ENCODE peak calls at places on chromosomes 7 and 10, in four cellular contexts. One of them, this sample, is unnamed.

GRCh38 chr10:80729896-80730295 is 192.2 kb downstream of the SH2D4B start:
- DNase-seq in HepG2: no peak
- DNase-seq in K562: no peak
- DNase-seq in HEK293T: no peak
- DNase-seq in this sample: no peak

GRCh38 chr10:48215148-48215982 is 59.1 kb downstream of the FRMPD2 start:
- DNase-seq in K562: peak
- DNase-seq in HEK293T: peak
- DNase-seq in HepG2: peak
- DNase-seq in this sample: peak

GRCh38 chr10:20991526-20991925 is 94.4 kb upstream of the NEBL start:
- DNase-seq in HEK293T: no peak
- DNase-seq in K562: no peak
- DNase-seq in HepG2: peak
- DNase-seq in this sample: no peak

GRCh38 chr10:30197186-30197585 is 137.8 kb upstream of the JCAD start:
- DNase-seq in HEK293T: no peak
- DNase-seq in K562: no peak
- DNase-seq in HepG2: no peak
- DNase-seq in this sample: no peak

GRCh38 chr7:129438839-129439640 is 4.8 kb downstream of the STRIP2 start:
- DNase-seq in K562: peak
- DNase-seq in HEK293T: no peak
- DNase-seq in HepG2: peak
- DNase-seq in this sample: no peak

GRCh38 chr7:2209961-2210323 is 22.8 kb downstream of the MAD1L1 start:
- DNase-seq in K562: no peak
- DNase-seq in HEK293T: no peak
- DNase-seq in HepG2: no peak
- DNase-seq in this sample: no peak

GRCh38 chr10:93701903-93702277 is 502 bp downstream of the FRA10AC1 start:
- DNase-seq in K562: peak
- DNase-seq in HEK293T: peak
- DNase-seq in HepG2: peak
- DNase-seq in this sample: no peak

GRCh38 chr10:30270247-30270646 is 78.8 kb downstream of the MTPAP start:
- DNase-seq in HEK293T: no peak
- DNase-seq in K562: no peak
- DNase-seq in HepG2: no peak
- DNase-seq in this sample: no peak

GRCh38 chr7:23415198-23415597 is 55.1 kb downstream of the IGF2BP3 start:
- DNase-seq in HEK293T: no peak
- DNase-seq in K562: no peak
- DNase-seq in HepG2: no peak
- DNase-seq in this sample: no peak

GRCh38 chr10:74418285-74418872 is 267.4 kb downstream of the ADK start:
- DNase-seq in K562: no peak
- DNase-seq in HEK293T: peak
- DNase-seq in HepG2: no peak
- DNase-seq in this sample: no peak

GRCh38 chr10:99345350-99345749 is 16.2 kb downstream of the CNNM1 start:
- DNase-seq in K562: no peak
- DNase-seq in HEK293T: no peak
- DNase-seq in HepG2: no peak
- DNase-seq in this sample: no peak

GRCh38 chr7:150727381-150727780 is 9.8 kb upstream of the GIMAP5 start:
- DNase-seq in HepG2: peak
- DNase-seq in K562: no peak
- DNase-seq in HEK293T: no peak
- DNase-seq in this sample: no peak

GRCh38 chr10:132671171-132672154 is 114.5 kb downstream of the NKX6-2 start:
- DNase-seq in HEK293T: no peak
- DNase-seq in K562: peak
- DNase-seq in HepG2: no peak
- DNase-seq in this sample: peak

GRCh38 chr7:129688503-129689222 is 77.1 kb downstream of the NRF1 start:
- DNase-seq in K562: no peak
- DNase-seq in HEK293T: no peak
- DNase-seq in HepG2: no peak
- DNase-seq in this sample: no peak

GRCh38 chr7:81925530-81925929 is 155.7 kb upstream of the HGF start:
- DNase-seq in HepG2: no peak
- DNase-seq in HEK293T: no peak
- DNase-seq in K562: no peak
- DNase-seq in this sample: no peak

GRCh38 chr10:113895018-113895417 is 40.6 kb downstream of the NHLRC2 start:
- DNase-seq in HEK293T: no peak
- DNase-seq in K562: no peak
- DNase-seq in HepG2: no peak
- DNase-seq in this sample: no peak

GRCh38 chr7:115198143-115198542 is 276.2 kb downstream of the MDFIC start:
- DNase-seq in K562: no peak
- DNase-seq in HEK293T: no peak
- DNase-seq in HepG2: no peak
- DNase-seq in this sample: no peak

GRCh38 chr7:128799451-128799850 is 7.7 kb downstream of the CCDC136 start:
- DNase-seq in HEK293T: no peak
- DNase-seq in HepG2: no peak
- DNase-seq in K562: no peak
- DNase-seq in this sample: no peak

GRCh38 chr7:134067164-134067563 is 60.0 kb upstream of the LRGUK start:
- DNase-seq in HEK293T: no peak
- DNase-seq in K562: no peak
- DNase-seq in HepG2: no peak
- DNase-seq in this sample: no peak

GRCh38 chr10:122422266-122422980 is 32.0 kb upstream of the ARMS2 start:
- DNase-seq in K562: no peak
- DNase-seq in HepG2: no peak
- DNase-seq in HEK293T: no peak
- DNase-seq in this sample: no peak

GRCh38 chr7:150393325-150393724 is 14.2 kb downstream of the ZNF775 start:
- DNase-seq in HepG2: no peak
- DNase-seq in HEK293T: no peak
- DNase-seq in K562: no peak
- DNase-seq in this sample: no peak

GRCh38 chr7:131498237-131498885 is 58.1 kb downstream of the PODXL start:
- DNase-seq in K562: no peak
- DNase-seq in HEK293T: no peak
- DNase-seq in HepG2: no peak
- DNase-seq in this sample: no peak

GRCh38 chr10:131771634-131772358 is 129.0 kb upstream of the PPP2R2D start:
- DNase-seq in HEK293T: no peak
- DNase-seq in K562: no peak
- DNase-seq in HepG2: no peak
- DNase-seq in this sample: no peak

GRCh38 chr10:130498042-130498441 is 361.9 kb downstream of the GLRX3 start:
- DNase-seq in HepG2: no peak
- DNase-seq in K562: no peak
- DNase-seq in HEK293T: no peak
- DNase-seq in this sample: no peak

GRCh38 chr10:113552014-113552413 is 839 bp upstream of the HABP2 start:
- DNase-seq in HepG2: no peak
- DNase-seq in HEK293T: no peak
- DNase-seq in K562: no peak
- DNase-seq in this sample: no peak

GRCh38 chr10:44293306-44293778 is 91.6 kb downstream of the CXCL12 start:
- DNase-seq in HepG2: no peak
- DNase-seq in HEK293T: no peak
- DNase-seq in K562: no peak
- DNase-seq in this sample: peak

GRCh38 chr7:141486959-141487358 is 64.3 kb upstream of the AGK start:
- DNase-seq in HEK293T: no peak
- DNase-seq in K562: no peak
- DNase-seq in HepG2: no peak
- DNase-seq in this sample: no peak

GRCh38 chr7:47581442-47581820 is 480 bp downstream of the TNS3 start:
- DNase-seq in HepG2: no peak
- DNase-seq in HEK293T: peak
- DNase-seq in K562: no peak
- DNase-seq in this sample: peak

GRCh38 chr10:3224241-3224640 is 51.7 kb upstream of the PITRM1 start:
- DNase-seq in HepG2: no peak
- DNase-seq in K562: no peak
- DNase-seq in HEK293T: no peak
- DNase-seq in this sample: no peak

GRCh38 chr10:3226960-3227724 is 54.6 kb upstream of the PITRM1 start:
- DNase-seq in HepG2: no peak
- DNase-seq in HEK293T: no peak
- DNase-seq in K562: no peak
- DNase-seq in this sample: no peak

GRCh38 chr10:3228610-3228945 is 56.0 kb upstream of the PITRM1 start:
- DNase-seq in HEK293T: no peak
- DNase-seq in K562: no peak
- DNase-seq in HepG2: no peak
- DNase-seq in this sample: no peak

GRCh38 chr10:3222068-3222467 is 49.5 kb upstream of the PITRM1 start:
- DNase-seq in K562: no peak
- DNase-seq in HEK293T: no peak
- DNase-seq in HepG2: no peak
- DNase-seq in this sample: no peak

GRCh38 chr10:3225589-3225988 is 53.0 kb upstream of the PITRM1 start:
- DNase-seq in K562: no peak
- DNase-seq in HEK293T: no peak
- DNase-seq in HepG2: no peak
- DNase-seq in this sample: no peak
- TF ChIP-seq ELF4 in K562: no peak
- TF ChIP-seq ELF4 in HEK293T: no peak
- TF ChIP-seq ELF4 in HepG2: no peak
- TF ChIP-seq ELF4 in this sample: no peak

DNA sequence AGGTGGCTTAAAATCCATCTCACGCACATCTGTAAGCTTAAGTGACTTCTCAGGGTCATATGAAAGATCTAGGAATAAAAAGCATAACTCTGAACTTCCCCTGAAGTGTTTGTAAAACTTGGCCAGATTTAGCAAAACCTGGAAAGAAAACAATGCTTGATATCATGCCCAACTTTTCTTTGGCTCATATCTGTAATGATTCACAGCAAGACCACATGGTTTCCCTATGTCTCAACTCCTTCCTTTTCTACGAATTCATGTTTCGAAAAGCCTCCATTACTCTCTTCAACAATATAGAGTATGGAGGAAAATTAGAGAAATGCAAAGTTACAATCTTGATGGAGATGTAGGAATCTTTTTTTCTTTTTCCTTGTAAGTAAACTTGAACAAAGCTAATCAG is 20.0 kb upstream of the CABCOCO1 start:
- DNase-seq in HEK293T: no peak
- DNase-seq in HepG2: no peak
- DNase-seq in K562: no peak
- DNase-seq in this sample: no peak
- TF ChIP-seq ELF4 in HEK293T: no peak
- TF ChIP-seq ELF4 in HepG2: no peak
- TF ChIP-seq ELF4 in K562: no peak
- TF ChIP-seq ELF4 in this sample: no peak

GRCh38 chr7:153398370-153398769 is 638.8 kb downstream of the ACTR3B start:
- DNase-seq in HEK293T: no peak
- DNase-seq in K562: no peak
- DNase-seq in HepG2: no peak
- DNase-seq in this sample: no peak

GRCh38 chr7:153397906-153398305 is 638.4 kb downstream of the ACTR3B start:
- DNase-seq in HEK293T: no peak
- DNase-seq in K562: no peak
- DNase-seq in HepG2: no peak
- DNase-seq in this sample: no peak

GRCh38 chr7:153398789-153399553 is 639.4 kb downstream of the ACTR3B start:
- DNase-seq in HepG2: no peak
- DNase-seq in K562: no peak
- DNase-seq in HEK293T: no peak
- DNase-seq in this sample: no peak

GRCh38 chr7:153397459-153397858 is 637.9 kb downstream of the ACTR3B start:
- DNase-seq in HepG2: no peak
- DNase-seq in K562: no peak
- DNase-seq in HEK293T: no peak
- DNase-seq in this sample: no peak

DNA sequence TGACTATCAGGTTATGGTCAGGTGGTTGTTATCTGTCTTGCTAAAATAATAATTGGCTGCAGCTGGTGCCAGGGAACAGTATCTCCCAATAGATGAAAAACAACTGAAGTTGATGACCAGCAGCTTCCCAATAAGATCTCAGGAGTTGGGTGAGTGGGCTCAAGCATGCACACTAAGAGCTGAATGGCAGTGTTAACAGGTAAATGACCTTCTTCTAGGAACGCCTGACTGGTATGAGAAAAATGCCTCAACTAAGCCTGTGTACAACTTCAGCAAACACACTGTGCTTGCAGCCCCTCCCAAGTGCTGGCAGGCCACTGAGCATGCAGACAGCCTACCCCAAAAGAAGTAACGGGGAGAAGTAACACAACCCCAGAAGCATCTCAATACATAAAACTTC is 636.9 kb downstream of the ACTR3B start:
- DNase-seq in HEK293T: no peak
- DNase-seq in HepG2: no peak
- DNase-seq in K562: no peak
- DNase-seq in this sample: no peak
- TF ChIP-seq ELF4 in HEK293T: no peak
- TF ChIP-seq ELF4 in HepG2: no peak
- TF ChIP-seq ELF4 in K562: no peak
- TF ChIP-seq ELF4 in this sample: no peak

DNA sequence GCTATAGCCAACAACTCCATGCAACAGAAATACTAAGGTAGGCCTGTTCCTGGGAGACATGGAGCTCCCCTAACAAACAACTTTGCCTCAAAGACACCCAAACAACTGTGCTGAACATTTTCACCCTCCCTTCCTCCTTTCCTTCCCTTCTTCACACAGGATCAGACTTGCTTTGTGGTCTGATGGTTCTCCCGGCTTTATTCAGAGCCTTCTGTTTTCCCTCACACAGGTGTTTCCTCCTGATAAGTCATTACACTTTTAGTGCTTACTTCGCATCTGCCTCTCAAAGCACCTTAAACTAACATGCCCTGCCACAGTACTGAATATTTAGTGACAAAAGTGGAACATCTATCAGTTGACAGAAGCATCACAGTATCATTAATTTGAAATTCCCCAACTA is 56.3 kb upstream of the YAE1 start:
- DNase-seq in K562: peak
- DNase-seq in HepG2: no peak
- DNase-seq in HEK293T: no peak
- DNase-seq in this sample: no peak
- TF ChIP-seq ELF4 in K562: no peak
- TF ChIP-seq ELF4 in HepG2: no peak
- TF ChIP-seq ELF4 in HEK293T: no peak
- TF ChIP-seq ELF4 in this sample: no peak

GRCh38 chr7:18927134-18927533 is 190.3 kb downstream of the TWIST1 start:
- DNase-seq in K562: no peak
- DNase-seq in HEK293T: no peak
- DNase-seq in HepG2: no peak
- DNase-seq in this sample: no peak
- TF ChIP-seq ELF4 in K562: no peak
- TF ChIP-seq ELF4 in HEK293T: no peak
- TF ChIP-seq ELF4 in HepG2: no peak
- TF ChIP-seq ELF4 in this sample: no peak

GRCh38 chr10:103661198-103661950 is 167.9 kb downstream of the NEURL1 start:
- DNase-seq in HepG2: peak
- DNase-seq in HEK293T: peak
- DNase-seq in K562: no peak
- DNase-seq in this sample: peak
- TF ChIP-seq ELF4 in HepG2: no peak
- TF ChIP-seq ELF4 in HEK293T: peak
- TF ChIP-seq ELF4 in K562: no peak
- TF ChIP-seq ELF4 in this sample: no peak

GRCh38 chr10:129046074-129046681 is 420.9 kb upstream of the MGMT start:
- DNase-seq in HEK293T: no peak
- DNase-seq in K562: no peak
- DNase-seq in HepG2: no peak
- DNase-seq in this sample: no peak
- TF ChIP-seq ELF4 in HEK293T: no peak
- TF ChIP-seq ELF4 in K562: no peak
- TF ChIP-seq ELF4 in HepG2: no peak
- TF ChIP-seq ELF4 in this sample: no peak

This sample was measured in WTC11.